ENCODE peak calls at places on chromosomes 3 and 15, in five cellular contexts. V, M, A, B and X are unnamed samples.

GRCh38 chr3:55955891-55956477 is 468.9 kb upstream of the WNT5A start:
- DNase-seq in V (peak), M (peak), A (no peak), B (no peak), X (no peak)

GRCh38 chr3:123419850-123420292 is 29.0 kb downstream of the ADCY5 start:
- DNase-seq in V (no peak), M (no peak), A (no peak), B (no peak), X (peak)

GRCh38 chr3:49416867-49417266 is 4.6 kb downstream of the TCTA start:
- DNase-seq in V (no peak), M (no peak), A (no peak), B (no peak), X (no peak)

GRCh38 chr3:19348929-19349564 is 200.7 kb downstream of the KCNH8 start:
- DNase-seq in V (peak), M (peak), A (peak), B (peak), X (peak)

GRCh38 chr3:153087595-153088566 is 74.1 kb upstream of the RAP2B start:
- DNase-seq in V (no peak), M (peak), A (no peak), B (peak), X (peak)

GRCh38 chr15:36263666-36264065 is 315.8 kb upstream of the CDIN1 start:
- DNase-seq in V (no peak), M (no peak), A (no peak), B (no peak), X (peak)

GRCh38 chr15:94743668-94744067 is 512.3 kb downstream of the MCTP2 start:
- DNase-seq in V (peak), M (peak), A (no peak), B (no peak), X (no peak)

GRCh38 chr3:54056521-54056920 is 65.8 kb upstream of the CACNA2D3 start:
- DNase-seq in V (peak), M (peak), A (no peak), B (no peak), X (peak)

GRCh38 chr3:169686874-169687273 is 23.4 kb upstream of the MECOM start:
- DNase-seq in V (no peak), M (no peak), A (no peak), B (no peak), X (no peak)

GRCh38 chr15:80904941-80905532 is 84.6 kb downstream of the MESD start:
- DNase-seq in V (no peak), M (peak), A (no peak), B (no peak), X (peak)

GRCh38 chr15:69748700-69749099 is 296.1 kb downstream of the RPLP1 start:
- DNase-seq in V (no peak), M (no peak), A (no peak), B (no peak), X (no peak)

GRCh38 chr3:179149239-179149887 is 1.2 kb downstream of the PIK3CA start:
- DNase-seq in V (peak), M (peak), A (no peak), B (peak), X (peak)

GRCh38 chr15:96160800-96161199 is 169.7 kb upstream of the NR2F2 start:
- DNase-seq in V (no peak), M (no peak), A (no peak), B (no peak), X (no peak)

GRCh38 chr3:113103588-113103987 is 107.8 kb upstream of the BOC start:
- DNase-seq in V (no peak), M (no peak), A (no peak), B (no peak), X (no peak)

GRCh38 chr15:89377842-89378698 is 43.4 kb upstream of the POLG start:
- DNase-seq in V (peak), M (no peak), A (no peak), B (no peak), X (no peak)

GRCh38 chr3:48178072-48178471 is 10.1 kb downstream of the CDC25A start:
- DNase-seq in V (no peak), M (no peak), A (no peak), B (no peak), X (no peak)

GRCh38 chr3:111601810-111602209 is 6.7 kb upstream of the ZBED2 start:
- DNase-seq in V (peak), M (no peak), A (no peak), B (peak), X (no peak)

GRCh38 chr3:169769287-169770181 is at the start of gene ACTRT3:
- DNase-seq in V (peak), M (peak), A (peak), B (peak), X (peak)

GRCh38 chr3:127831723-127832172 is 9.4 kb upstream of the MGLL start:
- DNase-seq in V (no peak), M (peak), A (no peak), B (peak), X (peak)

GRCh38 chr3:138036572-138036971 is 26.6 kb downstream of the CLDN18 start:
- DNase-seq in V (no peak), M (no peak), A (no peak), B (no peak), X (no peak)

GRCh38 chr3:166575166-166575565 is 737.9 kb upstream of the BCHE start:
- DNase-seq in V (no peak), M (no peak), A (no peak), B (no peak), X (no peak)

GRCh38 chr3:134552776-134553175 is 66.9 kb downstream of the CEP63 start:
- DNase-seq in V (no peak), M (peak), A (no peak), B (no peak), X (peak)
- H3K4me3 ChIP-seq in V (no peak), M (no peak), A (no peak), B (no peak), X (no peak)

GRCh38 chr3:29606416-29606815 is 325.5 kb downstream of the RBMS3 start:
- DNase-seq in V (no peak), M (no peak), A (no peak), B (peak), X (no peak)

GRCh38 chr3:29601861-29602585 is 321.2 kb downstream of the RBMS3 start:
- DNase-seq in V (no peak), M (no peak), A (no peak), B (peak), X (no peak)

GRCh38 chr3:29610781-29611180 is 329.9 kb downstream of the RBMS3 start:
- DNase-seq in V (no peak), M (no peak), A (no peak), B (no peak), X (no peak)

GRCh38 chr3:29609007-29609805 is 328.3 kb downstream of the RBMS3 start:
- DNase-seq in V (no peak), M (no peak), A (no peak), B (no peak), X (no peak)

GRCh38 chr3:29605845-29606244 is 325.0 kb downstream of the RBMS3 start:
- DNase-seq in V (peak), M (peak), A (no peak), B (peak), X (peak)
- TF ChIP-seq CTCF in V (no peak), M (no peak), A (no peak), B (no peak), X (no peak)

GRCh38 chr3:171661484-171661883 is 148.8 kb downstream of the PLD1 start:
- DNase-seq in V (no peak), M (no peak), A (no peak), B (no peak), X (no peak)
- H3K4me3 ChIP-seq in V (no peak), M (no peak), A (no peak), B (no peak), X (no peak)

GRCh38 chr3:52277071-52277964 is 1.1 kb downstream of the WDR82 start:
- DNase-seq in V (peak), M (peak), A (no peak), B (peak), X (peak)

GRCh38 chr3:52280046-52280445 is 1.6 kb upstream of the WDR82 start:
- DNase-seq in V (no peak), M (peak), A (no peak), B (peak), X (peak)

GRCh38 chr3:52281980-52282801 is 3.7 kb upstream of the WDR82 start:
- DNase-seq in V (no peak), M (no peak), A (no peak), B (peak), X (peak)

GRCh38 chr3:52278510-52279069 is at the start of gene WDR82:
- DNase-seq in V (peak), M (peak), A (peak), B (peak), X (peak)

GRCh38 chr3:52277972-52278509 is 408 bp downstream of the WDR82 start:
- DNase-seq in V (peak), M (peak), A (no peak), B (peak), X (peak)
- TF ChIP-seq CTCF in V (peak), M (peak), A (peak), B (peak), X (peak)

DNA sequence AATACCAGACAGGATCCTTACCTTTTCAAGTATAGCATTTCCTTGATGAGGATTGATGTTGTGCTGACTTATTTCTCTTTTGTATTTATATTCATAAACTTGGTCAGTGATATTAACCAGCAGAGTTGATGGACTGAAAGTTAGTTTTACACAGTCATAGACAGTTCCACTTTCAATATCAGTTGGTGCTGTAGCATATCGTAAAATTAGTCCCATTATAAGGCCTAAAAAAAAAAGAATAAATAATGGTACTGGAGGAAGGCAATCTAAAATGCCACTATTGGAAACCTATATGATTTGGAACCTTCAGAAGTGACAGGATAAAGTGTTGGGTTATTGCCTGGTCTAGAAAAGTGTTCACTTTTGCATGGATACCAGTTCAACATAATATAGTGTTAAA is 16.3 kb downstream of the SLC9A9 start:
- DNase-seq in V (no peak), M (no peak), A (no peak), B (no peak), X (no peak)
- H3K4me3 ChIP-seq in V (no peak), M (no peak), A (no peak), B (no peak), X (no peak)